ENCODE peak calls at places on chromosomes 3 and 15, in five cellular contexts. Q is A549, E is mammary epithelial cell, Y is PC-9, A is lung. M is an unnamed sample.

GRCh38 chr3:142022381-142022780 is 127.0 kb downstream of the TFDP2 start:
- DNase-seq in E (no peak), Q (no peak), Y (no peak), A (no peak), M (peak; percentile 29)

GRCh38 chr15:66415321-66415720 is 28.6 kb downstream of the MAP2K1 start:
- DNase-seq in Y (no peak), Q (no peak), E (no peak), A (no peak), M (no peak)

GRCh38 chr15:64224508-64224907 is 61.7 kb upstream of the PPIB start:
- DNase-seq in E (peak; percentile 2), Y (no peak), A (no peak), Q (no peak), M (peak; percentile 56)

GRCh38 chr15:20355256-20355868 is 186.2 kb downstream of the GOLGA6L6 start:
- DNase-seq in E (no peak), Q (no peak), A (no peak), Y (no peak), M (no peak)

GRCh38 chr15:66650433-66650832 is 51.6 kb upstream of the SMAD6 start:
- DNase-seq in E (no peak), Y (no peak), Q (no peak), A (peak; percentile 48), M (peak; percentile 33)

GRCh38 chr15:39786444-39787056 is 3.9 kb upstream of the FSIP1 start:
- DNase-seq in Q (peak; percentile 21), Y (no peak), A (no peak), E (peak; percentile 42), M (peak; percentile 81)

GRCh38 chr3:143751643-143752178 is 96.6 kb downstream of the SLC9A9 start:
- DNase-seq in Y (no peak), A (no peak), Q (no peak), E (no peak), M (no peak)

GRCh38 chr3:105277656-105278055 is 89.1 kb upstream of the ALCAM start:
- DNase-seq in Q (no peak), Y (no peak), A (no peak), E (peak; percentile 37), M (peak; percentile 50)

GRCh38 chr15:84819291-84819768 is 2.2 kb downstream of the ALPK3 start:
- DNase-seq in E (no peak), Y (no peak), Q (no peak), A (no peak), M (no peak)

GRCh38 chr3:113485161-113485609 is 29.8 kb downstream of the SPICE1 start:
- DNase-seq in A (peak; percentile 57), E (no peak), Y (no peak), Q (no peak), M (no peak)

GRCh38 chr15:28955160-28955502 is 69.4 kb downstream of the APBA2 start:
- DNase-seq in A (no peak), Q (no peak), E (no peak), Y (no peak), M (no peak)

GRCh38 chr3:124923833-124924232 is 10.7 kb downstream of the MUC13 start:
- DNase-seq in A (no peak), E (no peak), Y (no peak), Q (no peak), M (peak; percentile 51)

GRCh38 chr3:116259984-116260383 is 185.3 kb downstream of the LSAMP start:
- DNase-seq in Q (no peak), A (no peak), E (no peak), Y (no peak), M (no peak)

GRCh38 chr3:66858656-66859381 is 139.3 kb upstream of the KBTBD8 start:
- DNase-seq in A (no peak), Q (no peak), Y (no peak), E (no peak), M (no peak)

GRCh38 chr15:93109370-93110105 is 20.5 kb upstream of the RGMA start:
- DNase-seq in Q (no peak), Y (no peak), E (no peak), A (no peak), M (no peak)

GRCh38 chr3:106691476-106691875 is 685.8 kb upstream of the CCDC54 start:
- DNase-seq in E (no peak), Y (no peak), A (no peak), Q (no peak), M (no peak)

GRCh38 chr15:62337934-62338333 is 172.8 kb upstream of the C2CD4B start:
- DNase-seq in E (peak; percentile 88), Y (peak; percentile 58), A (no peak), Q (no peak), M (no peak)

GRCh38 chr3:141426404-141427034 is 58.2 kb downstream of the ZBTB38 start:
- DNase-seq in E (no peak), Q (no peak), Y (no peak), A (peak; percentile 90), M (peak; percentile 73)

GRCh38 chr3:53547327-53547726 is 52.9 kb downstream of the CACNA1D start:
- DNase-seq in E (no peak), A (no peak), Y (no peak), Q (no peak), M (no peak)

GRCh38 chr3:190120161-190121060 is at the start of gene P3H2:
- DNase-seq in A (peak; percentile 81), Y (peak; percentile 84), E (peak; percentile 92), Q (peak; percentile 78), M (peak; percentile 97)

GRCh38 chr3:11060500-11061251 is 68.1 kb downstream of the SLC6A1 start:
- DNase-seq in Q (peak; percentile 75), Y (no peak), A (peak; percentile 54), E (peak; percentile 56), M (peak; percentile 82)

GRCh38 chr15:64634020-64634419 is 141.4 kb downstream of the RBPMS2 start:
- DNase-seq in E (no peak), A (no peak), Q (no peak), Y (no peak), M (no peak)

GRCh38 chr3:187629711-187630110 is 40.5 kb downstream of the SST start:
- DNase-seq in E (peak; percentile 3), A (no peak), Y (no peak), Q (no peak), M (peak; percentile 92)

GRCh38 chr3:148796799-148797198 is 30.8 kb upstream of the CPB1 start:
- DNase-seq in A (no peak), E (peak; percentile 12), Y (peak; percentile 36), Q (no peak), M (no peak)

GRCh38 chr15:79922512-79923067 is 25.8 kb upstream of the MTHFS start:
- DNase-seq in Q (no peak), Y (peak; percentile 26), A (no peak), E (no peak), M (no peak)

GRCh38 chr15:77784361-77785292 is 151.9 kb upstream of the LINGO1 start:
- DNase-seq in E (no peak), Q (peak; percentile 84), Y (no peak), A (no peak), M (peak; percentile 61)

GRCh38 chr3:192794216-192794615 is 66.9 kb upstream of the FGF12 start:
- DNase-seq in Y (no peak), E (no peak), A (no peak), Q (no peak), M (no peak)

GRCh38 chr3:128787256-128788253 is 61.6 kb downstream of the RAB7A start:
- DNase-seq in E (peak; percentile 96), Q (peak; percentile 50), Y (peak; percentile 70), A (no peak), M (peak; percentile 55)

GRCh38 chr3:60147249-60147648 is 1097.4 kb upstream of the CFAP20DC start:
- DNase-seq in E (no peak), Q (no peak), Y (no peak), A (no peak), M (no peak)

GRCh38 chr3:126124896-126125295 is 41.0 kb upstream of the SLC41A3 start:
- DNase-seq in Y (no peak), A (no peak), E (no peak), Q (no peak), M (no peak)

GRCh38 chr15:61051570-61052031 is 177.5 kb downstream of the RORA start:
- DNase-seq in E (peak; percentile 12), A (no peak), Y (no peak), Q (peak; percentile 15), M (peak; percentile 85)

GRCh38 chr3:46110701-46111493 is 83.6 kb upstream of the XCR1 start:
- DNase-seq in Q (no peak), Y (peak; percentile 98), E (peak; percentile 86), A (peak; percentile 74), M (peak; percentile 66)

GRCh38 chr3:46105313-46105919 is 78.1 kb upstream of the XCR1 start:
- DNase-seq in A (no peak), Y (no peak), Q (no peak), E (no peak), M (no peak)

GRCh38 chr3:46104706-46105105 is 77.4 kb upstream of the XCR1 start:
- DNase-seq in E (no peak), Y (peak; percentile 78), Q (no peak), A (no peak), M (no peak)

GRCh38 chr3:46109635-46110005 is 82.3 kb upstream of the XCR1 start:
- DNase-seq in Q (no peak), A (no peak), E (no peak), Y (no peak), M (no peak)

GRCh38 chr3:46107682-46108081 is 80.4 kb upstream of the XCR1 start:
- DNase-seq in E (no peak), A (no peak), Y (no peak), Q (no peak), M (no peak)
- H3K4me1 ChIP-seq in E (peaks cover 34% of the 10 kb centered on the region), A (peaks cover 9% of the 10 kb centered on the region), Y (peaks cover 69% of the 10 kb centered on the region), Q (peaks cover 19% of the 10 kb centered on the region), M (no peaks in the 10 kb centered on the region)

GRCh38 chr3:133943639-133944131 is 48.0 kb upstream of the RAB6B start:
- DNase-seq in E (peak; percentile 90), A (no peak), Y (peak; percentile 92), Q (peak; percentile 46), M (peak; percentile 95)
- H3K4me1 ChIP-seq in E (peaks cover 37% of the 10 kb centered on the region), A (peaks cover 27% of the 10 kb centered on the region), Y (peaks cover 30% of the 10 kb centered on the region), Q (peaks cover 23% of the 10 kb centered on the region), M (peaks cover 31% of the 10 kb centered on the region)

GRCh38 chr3:46977811-46978195 is 1.3 kb upstream of the CCDC12 start:
- DNase-seq in E (no peak), Y (no peak), A (no peak), Q (no peak), M (no peak)

GRCh38 chr3:46976326-46977190 is at the start of gene CCDC12:
- DNase-seq in E (peak; percentile 98), Q (peak; percentile 95), A (peak; percentile 97), Y (peak; percentile 97), M (peak; percentile 99)

GRCh38 chr3:46979958-46980497 is 562 bp downstream of the NBEAL2 start:
- DNase-seq in Q (no peak), A (no peak), E (no peak), Y (no peak), M (peak; percentile 34)

GRCh38 chr3:46978985-46979944 is at the start of gene NBEAL2:
- DNase-seq in E (peak; percentile 91), Y (peak; percentile 81), Q (peak; percentile 82), A (peak; percentile 97), M (peak; percentile 97)

GRCh38 chr3:46978381-46978780 is 1.1 kb upstream of the NBEAL2 start:
- DNase-seq in Q (no peak), E (no peak), Y (no peak), A (no peak), M (no peak)
- H3K4me1 ChIP-seq in Q (peaks cover 44% of the 10 kb centered on the region), E (peaks cover 46% of the 10 kb centered on the region), Y (peaks cover 55% of the 10 kb centered on the region), A (peaks cover 30% of the 10 kb centered on the region), M (peaks cover 10% of the 10 kb centered on the region)

DNA sequence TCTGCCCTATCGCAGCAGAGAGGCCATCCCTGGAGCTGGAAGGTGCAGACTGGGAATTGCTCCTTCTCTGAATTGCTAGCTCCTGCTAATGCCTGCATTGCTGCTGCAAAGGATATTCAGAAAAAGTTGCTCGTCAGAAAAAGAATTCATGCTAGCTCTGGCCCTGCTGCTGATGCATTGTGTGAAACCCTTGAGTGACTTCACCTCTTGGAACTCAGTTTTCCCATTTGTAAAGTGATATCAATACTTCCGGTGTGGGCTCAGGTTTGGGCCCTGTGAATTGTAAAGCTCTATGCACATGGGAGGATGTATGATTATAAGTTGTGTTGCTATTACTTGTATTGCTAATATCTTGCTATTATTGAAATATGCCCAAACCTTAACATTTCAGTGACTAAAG is 11.4 kb downstream of the SQOR start:
- DNase-seq in Q (no peak), Y (no peak), A (no peak), E (no peak), M (peak; percentile 62)
- H3K4me1 ChIP-seq in Q (peaks cover 77% of the 10 kb centered on the region), Y (peaks cover 52% of the 10 kb centered on the region), A (peaks cover 19% of the 10 kb centered on the region), E (peaks cover 70% of the 10 kb centered on the region), M (peaks cover 49% of the 10 kb centered on the region)

M was measured in GM23248.